ENCODE peak calls at places on chromosomes 12 and 14, in seven cellular contexts. One of them, this sample, is unnamed.

GRCh38 chr12:115722181-115722580 is 555.3 kb downstream of the MED13L start:
- ATAC-seq in aorta: no peak
- ATAC-seq in CD4-positive, CD25-positive, alpha-beta regulatory T cell: no peak
- ATAC-seq in left lung: no peak
- ATAC-seq in central memory CD8-positive, alpha-beta T cell: no peak
- ATAC-seq in stimulated activated naive B cell treated with anti-CD40 and anti-IgM and Interleukin-4, amounts not matched to agents 10 μg/mL and 1 μg/mL and 100 μg/mL, for 72 hours: no peak
- ATAC-seq in activated naive CD4-positive, alpha-beta T cell treated with anti-CD3 and anti-CD28 coated beads, Interleukin-2, amount 50 U/mL, for 72 hours: no peak
- ATAC-seq in this sample: no peak

GRCh38 chr14:96121660-96122395 is 82.7 kb downstream of the C14orf132 start:
- ATAC-seq in CD4-positive, CD25-positive, alpha-beta regulatory T cell: no peak
- ATAC-seq in left lung: no peak
- ATAC-seq in aorta: no peak
- ATAC-seq in stimulated activated naive B cell treated with anti-CD40 and anti-IgM and Interleukin-4, amounts not matched to agents 10 μg/mL and 1 μg/mL and 100 μg/mL, for 72 hours: no peak
- ATAC-seq in central memory CD8-positive, alpha-beta T cell: no peak
- ATAC-seq in activated naive CD4-positive, alpha-beta T cell treated with anti-CD3 and anti-CD28 coated beads, Interleukin-2, amount 50 U/mL, for 72 hours: peak; percentile 19
- ATAC-seq in this sample: no peak

GRCh38 chr12:48968467-48968866 is 3.1 kb downstream of the WNT10B start:
- ATAC-seq in central memory CD8-positive, alpha-beta T cell: no peak
- ATAC-seq in aorta: no peak
- ATAC-seq in stimulated activated naive B cell treated with anti-CD40 and anti-IgM and Interleukin-4, amounts not matched to agents 10 μg/mL and 1 μg/mL and 100 μg/mL, for 72 hours: no peak
- ATAC-seq in left lung: no peak
- ATAC-seq in CD4-positive, CD25-positive, alpha-beta regulatory T cell: no peak
- ATAC-seq in activated naive CD4-positive, alpha-beta T cell treated with anti-CD3 and anti-CD28 coated beads, Interleukin-2, amount 50 U/mL, for 72 hours: no peak
- ATAC-seq in this sample: no peak

GRCh38 chr12:113097716-113098427 is 37.7 kb downstream of the RASAL1 start:
- ATAC-seq in activated naive CD4-positive, alpha-beta T cell treated with anti-CD3 and anti-CD28 coated beads, Interleukin-2, amount 50 U/mL, for 72 hours: no peak
- ATAC-seq in aorta: peak; percentile 70
- ATAC-seq in central memory CD8-positive, alpha-beta T cell: no peak
- ATAC-seq in stimulated activated naive B cell treated with anti-CD40 and anti-IgM and Interleukin-4, amounts not matched to agents 10 μg/mL and 1 μg/mL and 100 μg/mL, for 72 hours: peak; percentile 24
- ATAC-seq in left lung: peak; percentile 4
- ATAC-seq in CD4-positive, CD25-positive, alpha-beta regulatory T cell: no peak
- ATAC-seq in this sample: peak; percentile 13

GRCh38 chr14:55592426-55592825 is 12.4 kb downstream of the KTN1 start:
- ATAC-seq in stimulated activated naive B cell treated with anti-CD40 and anti-IgM and Interleukin-4, amounts not matched to agents 10 μg/mL and 1 μg/mL and 100 μg/mL, for 72 hours: no peak
- ATAC-seq in activated naive CD4-positive, alpha-beta T cell treated with anti-CD3 and anti-CD28 coated beads, Interleukin-2, amount 50 U/mL, for 72 hours: no peak
- ATAC-seq in aorta: no peak
- ATAC-seq in CD4-positive, CD25-positive, alpha-beta regulatory T cell: no peak
- ATAC-seq in central memory CD8-positive, alpha-beta T cell: no peak
- ATAC-seq in left lung: peak; percentile 67
- ATAC-seq in this sample: no peak

GRCh38 chr14:64714432-64715025 is 10.3 kb downstream of the PLEKHG3 start:
- ATAC-seq in aorta: no peak
- ATAC-seq in central memory CD8-positive, alpha-beta T cell: no peak
- ATAC-seq in left lung: no peak
- ATAC-seq in stimulated activated naive B cell treated with anti-CD40 and anti-IgM and Interleukin-4, amounts not matched to agents 10 μg/mL and 1 μg/mL and 100 μg/mL, for 72 hours: no peak
- ATAC-seq in CD4-positive, CD25-positive, alpha-beta regulatory T cell: no peak
- ATAC-seq in activated naive CD4-positive, alpha-beta T cell treated with anti-CD3 and anti-CD28 coated beads, Interleukin-2, amount 50 U/mL, for 72 hours: no peak
- ATAC-seq in this sample: no peak

GRCh38 chr12:6693832-6694355 is 4.7 kb upstream of the ZNF384 start:
- ATAC-seq in aorta: no peak
- ATAC-seq in stimulated activated naive B cell treated with anti-CD40 and anti-IgM and Interleukin-4, amounts not matched to agents 10 μg/mL and 1 μg/mL and 100 μg/mL, for 72 hours: no peak
- ATAC-seq in left lung: no peak
- ATAC-seq in CD4-positive, CD25-positive, alpha-beta regulatory T cell: no peak
- ATAC-seq in activated naive CD4-positive, alpha-beta T cell treated with anti-CD3 and anti-CD28 coated beads, Interleukin-2, amount 50 U/mL, for 72 hours: no peak
- ATAC-seq in central memory CD8-positive, alpha-beta T cell: no peak
- ATAC-seq in this sample: no peak

GRCh38 chr14:99342906-99343305 is 70.9 kb upstream of the BCL11B start:
- ATAC-seq in CD4-positive, CD25-positive, alpha-beta regulatory T cell: no peak
- ATAC-seq in central memory CD8-positive, alpha-beta T cell: no peak
- ATAC-seq in aorta: no peak
- ATAC-seq in activated naive CD4-positive, alpha-beta T cell treated with anti-CD3 and anti-CD28 coated beads, Interleukin-2, amount 50 U/mL, for 72 hours: no peak
- ATAC-seq in left lung: no peak
- ATAC-seq in stimulated activated naive B cell treated with anti-CD40 and anti-IgM and Interleukin-4, amounts not matched to agents 10 μg/mL and 1 μg/mL and 100 μg/mL, for 72 hours: no peak
- ATAC-seq in this sample: no peak

GRCh38 chr14:20440882-20441281 is 4.9 kb upstream of the KLHL33 start:
- ATAC-seq in CD4-positive, CD25-positive, alpha-beta regulatory T cell: peak; percentile 94
- ATAC-seq in stimulated activated naive B cell treated with anti-CD40 and anti-IgM and Interleukin-4, amounts not matched to agents 10 μg/mL and 1 μg/mL and 100 μg/mL, for 72 hours: peak; percentile 74
- ATAC-seq in central memory CD8-positive, alpha-beta T cell: peak; percentile 71
- ATAC-seq in activated naive CD4-positive, alpha-beta T cell treated with anti-CD3 and anti-CD28 coated beads, Interleukin-2, amount 50 U/mL, for 72 hours: peak; percentile 87
- ATAC-seq in aorta: no peak
- ATAC-seq in left lung: no peak
- ATAC-seq in this sample: peak; percentile 99

GRCh38 chr14:88559852-88560251 is 3.0 kb upstream of the ZC3H14 start:
- ATAC-seq in activated naive CD4-positive, alpha-beta T cell treated with anti-CD3 and anti-CD28 coated beads, Interleukin-2, amount 50 U/mL, for 72 hours: no peak
- ATAC-seq in aorta: no peak
- ATAC-seq in stimulated activated naive B cell treated with anti-CD40 and anti-IgM and Interleukin-4, amounts not matched to agents 10 μg/mL and 1 μg/mL and 100 μg/mL, for 72 hours: no peak
- ATAC-seq in CD4-positive, CD25-positive, alpha-beta regulatory T cell: no peak
- ATAC-seq in central memory CD8-positive, alpha-beta T cell: no peak
- ATAC-seq in left lung: no peak
- ATAC-seq in this sample: no peak

GRCh38 chr12:131591136-131591535 is 119.8 kb upstream of the SFSWAP start:
- ATAC-seq in stimulated activated naive B cell treated with anti-CD40 and anti-IgM and Interleukin-4, amounts not matched to agents 10 μg/mL and 1 μg/mL and 100 μg/mL, for 72 hours: no peak
- ATAC-seq in left lung: no peak
- ATAC-seq in CD4-positive, CD25-positive, alpha-beta regulatory T cell: no peak
- ATAC-seq in aorta: no peak
- ATAC-seq in central memory CD8-positive, alpha-beta T cell: no peak
- ATAC-seq in activated naive CD4-positive, alpha-beta T cell treated with anti-CD3 and anti-CD28 coated beads, Interleukin-2, amount 50 U/mL, for 72 hours: no peak
- ATAC-seq in this sample: no peak

GRCh38 chr12:104521731-104522130 is 65.0 kb downstream of the CHST11 start:
- ATAC-seq in CD4-positive, CD25-positive, alpha-beta regulatory T cell: no peak
- ATAC-seq in activated naive CD4-positive, alpha-beta T cell treated with anti-CD3 and anti-CD28 coated beads, Interleukin-2, amount 50 U/mL, for 72 hours: no peak
- ATAC-seq in stimulated activated naive B cell treated with anti-CD40 and anti-IgM and Interleukin-4, amounts not matched to agents 10 μg/mL and 1 μg/mL and 100 μg/mL, for 72 hours: no peak
- ATAC-seq in aorta: no peak
- ATAC-seq in left lung: no peak
- ATAC-seq in central memory CD8-positive, alpha-beta T cell: no peak
- ATAC-seq in this sample: no peak

GRCh38 chr14:100708349-100709217 is 18.1 kb upstream of the DLK1 start:
- ATAC-seq in CD4-positive, CD25-positive, alpha-beta regulatory T cell: no peak
- ATAC-seq in stimulated activated naive B cell treated with anti-CD40 and anti-IgM and Interleukin-4, amounts not matched to agents 10 μg/mL and 1 μg/mL and 100 μg/mL, for 72 hours: no peak
- ATAC-seq in left lung: peak; percentile 98
- ATAC-seq in central memory CD8-positive, alpha-beta T cell: no peak
- ATAC-seq in aorta: peak; percentile 21
- ATAC-seq in activated naive CD4-positive, alpha-beta T cell treated with anti-CD3 and anti-CD28 coated beads, Interleukin-2, amount 50 U/mL, for 72 hours: no peak
- ATAC-seq in this sample: no peak

GRCh38 chr12:591167-591570 is 72.1 kb downstream of the NINJ2 start:
- ATAC-seq in stimulated activated naive B cell treated with anti-CD40 and anti-IgM and Interleukin-4, amounts not matched to agents 10 μg/mL and 1 μg/mL and 100 μg/mL, for 72 hours: peak; percentile 74
- ATAC-seq in central memory CD8-positive, alpha-beta T cell: no peak
- ATAC-seq in aorta: peak; percentile 44
- ATAC-seq in activated naive CD4-positive, alpha-beta T cell treated with anti-CD3 and anti-CD28 coated beads, Interleukin-2, amount 50 U/mL, for 72 hours: no peak
- ATAC-seq in left lung: no peak
- ATAC-seq in CD4-positive, CD25-positive, alpha-beta regulatory T cell: no peak
- ATAC-seq in this sample: no peak

GRCh38 chr12:112828534-112828933 is 37.0 kb downstream of the RPH3A start:
- ATAC-seq in central memory CD8-positive, alpha-beta T cell: no peak
- ATAC-seq in activated naive CD4-positive, alpha-beta T cell treated with anti-CD3 and anti-CD28 coated beads, Interleukin-2, amount 50 U/mL, for 72 hours: no peak
- ATAC-seq in CD4-positive, CD25-positive, alpha-beta regulatory T cell: no peak
- ATAC-seq in stimulated activated naive B cell treated with anti-CD40 and anti-IgM and Interleukin-4, amounts not matched to agents 10 μg/mL and 1 μg/mL and 100 μg/mL, for 72 hours: peak; percentile 44
- ATAC-seq in aorta: no peak
- ATAC-seq in left lung: no peak
- ATAC-seq in this sample: no peak

GRCh38 chr14:99420711-99421110 is 59.9 kb downstream of the SETD3 start:
- ATAC-seq in CD4-positive, CD25-positive, alpha-beta regulatory T cell: no peak
- ATAC-seq in central memory CD8-positive, alpha-beta T cell: no peak
- ATAC-seq in left lung: peak; percentile 10
- ATAC-seq in stimulated activated naive B cell treated with anti-CD40 and anti-IgM and Interleukin-4, amounts not matched to agents 10 μg/mL and 1 μg/mL and 100 μg/mL, for 72 hours: no peak
- ATAC-seq in activated naive CD4-positive, alpha-beta T cell treated with anti-CD3 and anti-CD28 coated beads, Interleukin-2, amount 50 U/mL, for 72 hours: no peak
- ATAC-seq in aorta: no peak
- ATAC-seq in this sample: no peak

GRCh38 chr12:11798856-11799530 is 149.5 kb downstream of the ETV6 start:
- ATAC-seq in aorta: no peak
- ATAC-seq in CD4-positive, CD25-positive, alpha-beta regulatory T cell: no peak
- ATAC-seq in activated naive CD4-positive, alpha-beta T cell treated with anti-CD3 and anti-CD28 coated beads, Interleukin-2, amount 50 U/mL, for 72 hours: no peak
- ATAC-seq in left lung: peak; percentile 10
- ATAC-seq in central memory CD8-positive, alpha-beta T cell: no peak
- ATAC-seq in stimulated activated naive B cell treated with anti-CD40 and anti-IgM and Interleukin-4, amounts not matched to agents 10 μg/mL and 1 μg/mL and 100 μg/mL, for 72 hours: no peak
- ATAC-seq in this sample: no peak

GRCh38 chr12:57850924-57851323 is 4.4 kb upstream of the CTDSP2 start:
- ATAC-seq in activated naive CD4-positive, alpha-beta T cell treated with anti-CD3 and anti-CD28 coated beads, Interleukin-2, amount 50 U/mL, for 72 hours: no peak
- ATAC-seq in CD4-positive, CD25-positive, alpha-beta regulatory T cell: no peak
- ATAC-seq in left lung: no peak
- ATAC-seq in central memory CD8-positive, alpha-beta T cell: peak; percentile 37
- ATAC-seq in aorta: no peak
- ATAC-seq in stimulated activated naive B cell treated with anti-CD40 and anti-IgM and Interleukin-4, amounts not matched to agents 10 μg/mL and 1 μg/mL and 100 μg/mL, for 72 hours: peak; percentile 57
- ATAC-seq in this sample: no peak

GRCh38 chr14:61401461-61401860 is 80.1 kb downstream of the PRKCH start:
- ATAC-seq in central memory CD8-positive, alpha-beta T cell: no peak
- ATAC-seq in activated naive CD4-positive, alpha-beta T cell treated with anti-CD3 and anti-CD28 coated beads, Interleukin-2, amount 50 U/mL, for 72 hours: no peak
- ATAC-seq in left lung: no peak
- ATAC-seq in stimulated activated naive B cell treated with anti-CD40 and anti-IgM and Interleukin-4, amounts not matched to agents 10 μg/mL and 1 μg/mL and 100 μg/mL, for 72 hours: no peak
- ATAC-seq in aorta: no peak
- ATAC-seq in CD4-positive, CD25-positive, alpha-beta regulatory T cell: no peak
- ATAC-seq in this sample: no peak

GRCh38 chr14:55568618-55569017 is 11.4 kb upstream of the KTN1 start:
- ATAC-seq in CD4-positive, CD25-positive, alpha-beta regulatory T cell: no peak
- ATAC-seq in central memory CD8-positive, alpha-beta T cell: no peak
- ATAC-seq in aorta: no peak
- ATAC-seq in left lung: no peak
- ATAC-seq in stimulated activated naive B cell treated with anti-CD40 and anti-IgM and Interleukin-4, amounts not matched to agents 10 μg/mL and 1 μg/mL and 100 μg/mL, for 72 hours: no peak
- ATAC-seq in activated naive CD4-positive, alpha-beta T cell treated with anti-CD3 and anti-CD28 coated beads, Interleukin-2, amount 50 U/mL, for 72 hours: no peak
- ATAC-seq in this sample: no peak

GRCh38 chr12:41967668-41968649 is 176.7 kb downstream of the GXYLT1 start:
- ATAC-seq in aorta: no peak
- ATAC-seq in left lung: peak; percentile 25
- ATAC-seq in activated naive CD4-positive, alpha-beta T cell treated with anti-CD3 and anti-CD28 coated beads, Interleukin-2, amount 50 U/mL, for 72 hours: no peak
- ATAC-seq in CD4-positive, CD25-positive, alpha-beta regulatory T cell: no peak
- ATAC-seq in central memory CD8-positive, alpha-beta T cell: no peak
- ATAC-seq in stimulated activated naive B cell treated with anti-CD40 and anti-IgM and Interleukin-4, amounts not matched to agents 10 μg/mL and 1 μg/mL and 100 μg/mL, for 72 hours: no peak
- ATAC-seq in this sample: no peak

GRCh38 chr12:108612788-108613282 is 15.0 kb upstream of the TMEM119 start:
- ATAC-seq in left lung: no peak
- ATAC-seq in central memory CD8-positive, alpha-beta T cell: no peak
- ATAC-seq in stimulated activated naive B cell treated with anti-CD40 and anti-IgM and Interleukin-4, amounts not matched to agents 10 μg/mL and 1 μg/mL and 100 μg/mL, for 72 hours: no peak
- ATAC-seq in CD4-positive, CD25-positive, alpha-beta regulatory T cell: no peak
- ATAC-seq in activated naive CD4-positive, alpha-beta T cell treated with anti-CD3 and anti-CD28 coated beads, Interleukin-2, amount 50 U/mL, for 72 hours: no peak
- ATAC-seq in aorta: no peak
- ATAC-seq in this sample: no peak

GRCh38 chr12:6925239-6925542 is 2.6 kb upstream of the ATN1 start:
- ATAC-seq in stimulated activated naive B cell treated with anti-CD40 and anti-IgM and Interleukin-4, amounts not matched to agents 10 μg/mL and 1 μg/mL and 100 μg/mL, for 72 hours: no peak
- ATAC-seq in central memory CD8-positive, alpha-beta T cell: no peak
- ATAC-seq in left lung: no peak
- ATAC-seq in CD4-positive, CD25-positive, alpha-beta regulatory T cell: no peak
- ATAC-seq in aorta: no peak
- ATAC-seq in activated naive CD4-positive, alpha-beta T cell treated with anti-CD3 and anti-CD28 coated beads, Interleukin-2, amount 50 U/mL, for 72 hours: no peak
- ATAC-seq in this sample: no peak

GRCh38 chr12:63940295-63940997 is 95.9 kb downstream of the SRGAP1 start:
- ATAC-seq in stimulated activated naive B cell treated with anti-CD40 and anti-IgM and Interleukin-4, amounts not matched to agents 10 μg/mL and 1 μg/mL and 100 μg/mL, for 72 hours: no peak
- ATAC-seq in central memory CD8-positive, alpha-beta T cell: no peak
- ATAC-seq in left lung: peak; percentile 19
- ATAC-seq in CD4-positive, CD25-positive, alpha-beta regulatory T cell: no peak
- ATAC-seq in activated naive CD4-positive, alpha-beta T cell treated with anti-CD3 and anti-CD28 coated beads, Interleukin-2, amount 50 U/mL, for 72 hours: no peak
- ATAC-seq in aorta: no peak
- ATAC-seq in this sample: no peak

GRCh38 chr12:9064815-9065606 is 50.7 kb downstream of the A2M start:
- ATAC-seq in left lung: peak; percentile 90
- ATAC-seq in activated naive CD4-positive, alpha-beta T cell treated with anti-CD3 and anti-CD28 coated beads, Interleukin-2, amount 50 U/mL, for 72 hours: peak; percentile 52
- ATAC-seq in central memory CD8-positive, alpha-beta T cell: no peak
- ATAC-seq in CD4-positive, CD25-positive, alpha-beta regulatory T cell: peak; percentile 43
- ATAC-seq in aorta: peak; percentile 94
- ATAC-seq in stimulated activated naive B cell treated with anti-CD40 and anti-IgM and Interleukin-4, amounts not matched to agents 10 μg/mL and 1 μg/mL and 100 μg/mL, for 72 hours: peak; percentile 57
- ATAC-seq in this sample: peak; percentile 47

GRCh38 chr12:27592548-27592947 is 68.5 kb downstream of the PPFIBP1 start:
- ATAC-seq in left lung: peak; percentile 70
- ATAC-seq in stimulated activated naive B cell treated with anti-CD40 and anti-IgM and Interleukin-4, amounts not matched to agents 10 μg/mL and 1 μg/mL and 100 μg/mL, for 72 hours: no peak
- ATAC-seq in aorta: peak; percentile 56
- ATAC-seq in CD4-positive, CD25-positive, alpha-beta regulatory T cell: no peak
- ATAC-seq in central memory CD8-positive, alpha-beta T cell: no peak
- ATAC-seq in activated naive CD4-positive, alpha-beta T cell treated with anti-CD3 and anti-CD28 coated beads, Interleukin-2, amount 50 U/mL, for 72 hours: peak; percentile 70
- ATAC-seq in this sample: peak; percentile 44

GRCh38 chr14:20428802-20429201 is 7.2 kb downstream of the KLHL33 start:
- ATAC-seq in central memory CD8-positive, alpha-beta T cell: no peak
- ATAC-seq in left lung: no peak
- ATAC-seq in aorta: peak; percentile 36
- ATAC-seq in stimulated activated naive B cell treated with anti-CD40 and anti-IgM and Interleukin-4, amounts not matched to agents 10 μg/mL and 1 μg/mL and 100 μg/mL, for 72 hours: no peak
- ATAC-seq in activated naive CD4-positive, alpha-beta T cell treated with anti-CD3 and anti-CD28 coated beads, Interleukin-2, amount 50 U/mL, for 72 hours: no peak
- ATAC-seq in CD4-positive, CD25-positive, alpha-beta regulatory T cell: no peak
- ATAC-seq in this sample: no peak

GRCh38 chr12:95571369-95571768 is 20.1 kb upstream of the USP44 start:
- ATAC-seq in aorta: no peak
- ATAC-seq in stimulated activated naive B cell treated with anti-CD40 and anti-IgM and Interleukin-4, amounts not matched to agents 10 μg/mL and 1 μg/mL and 100 μg/mL, for 72 hours: peak; percentile 80
- ATAC-seq in CD4-positive, CD25-positive, alpha-beta regulatory T cell: no peak
- ATAC-seq in activated naive CD4-positive, alpha-beta T cell treated with anti-CD3 and anti-CD28 coated beads, Interleukin-2, amount 50 U/mL, for 72 hours: no peak
- ATAC-seq in left lung: no peak
- ATAC-seq in central memory CD8-positive, alpha-beta T cell: no peak
- ATAC-seq in this sample: no peak

GRCh38 chr12:132904718-132905328 is 17.4 kb upstream of the CHFR start:
- ATAC-seq in left lung: peak; percentile 33
- ATAC-seq in central memory CD8-positive, alpha-beta T cell: no peak
- ATAC-seq in aorta: peak; percentile 78
- ATAC-seq in stimulated activated naive B cell treated with anti-CD40 and anti-IgM and Interleukin-4, amounts not matched to agents 10 μg/mL and 1 μg/mL and 100 μg/mL, for 72 hours: peak; percentile 8
- ATAC-seq in activated naive CD4-positive, alpha-beta T cell treated with anti-CD3 and anti-CD28 coated beads, Interleukin-2, amount 50 U/mL, for 72 hours: no peak
- ATAC-seq in CD4-positive, CD25-positive, alpha-beta regulatory T cell: peak; percentile 30
- ATAC-seq in this sample: peak; percentile 21

This sample was measured in activated T-helper 17 cell treated with anti-CD3 and anti-CD28 coated beads, Interleukin-2, amount 50 U/mL, for 72 hours.